ENCODE peak calls at places on chromosomes 6 and 20, in ten cellular contexts. A is GM10248; P is Right ventricle myocardium superior; L is H54; Z is germinal center; D is iPS-NIHi11; R is RPMI7951; O is EL; I is cardiac fibroblast; Y is naive thymus-derived CD4-positive, alpha-beta T cell. T is an unnamed sample.

GRCh38 chr20:44776977-44777376 is 31.3 kb downstream of the KCNK15 start:
- DNase-seq in R (peak), A (no peak), Y (no peak), I (peak), L (no peak), D (peak), Z (no peak), O (peak), P (no peak), T (no peak)

GRCh38 chr20:37533154-37533715 is 5.6 kb upstream of the BLCAP start:
- DNase-seq in P (no peak), O (no peak), Z (no peak), A (no peak), L (no peak), R (no peak), Y (no peak), D (no peak), I (no peak), T (peak)

GRCh38 chr20:3161316-3162079 is 1.8 kb upstream of the FASTKD5 start:
- DNase-seq in Y (no peak), A (no peak), Z (no peak), I (no peak), D (no peak), L (no peak), P (no peak), R (no peak), O (no peak), T (no peak)

GRCh38 chr6:136226674-136227377 is 23.3 kb downstream of the MTFR2 start:
- DNase-seq in Y (no peak), Z (no peak), O (no peak), L (no peak), P (no peak), I (no peak), R (no peak), A (no peak), D (no peak), T (no peak)

GRCh38 chr20:44954198-44954597 is 6.0 kb downstream of the TOMM34 start:
- DNase-seq in Z (no peak), L (no peak), I (no peak), A (no peak), P (no peak), D (no peak), O (no peak), R (no peak), Y (no peak), T (no peak)

GRCh38 chr6:139112146-139112545 is 22.7 kb upstream of the HECA start:
- DNase-seq in O (peak), A (no peak), L (no peak), D (no peak), Z (no peak), R (no peak), P (no peak), I (no peak), Y (no peak), T (no peak)

GRCh38 chr6:41353333-41353732 is 17.9 kb downstream of the NCR2 start:
- DNase-seq in O (no peak), A (no peak), D (no peak), Z (no peak), L (no peak), I (no peak), P (no peak), Y (no peak), R (no peak), T (no peak)

GRCh38 chr20:20237093-20237959 is 130.6 kb upstream of the INSM1 start:
- DNase-seq in L (peak), P (no peak), O (peak), Z (peak), A (peak), I (peak), R (peak), Y (peak), D (peak), T (no peak)

GRCh38 chr20:25052255-25053206 is 5.4 kb downstream of the ACSS1 start:
- DNase-seq in L (no peak), P (peak), R (peak), A (peak), I (peak), D (no peak), Z (peak), O (peak), Y (no peak), T (no peak)

GRCh38 chr6:452301-453067 is 60.9 kb downstream of the IRF4 start:
- DNase-seq in A (no peak), R (no peak), I (no peak), L (no peak), Z (no peak), Y (peak), D (no peak), O (no peak), P (no peak), T (no peak)

GRCh38 chr20:21166801-21167200 is 40.9 kb downstream of the KIZ start:
- DNase-seq in R (peak), A (no peak), Z (no peak), P (no peak), D (no peak), I (no peak), Y (no peak), O (peak), L (no peak), T (no peak)

GRCh38 chr20:41275181-41275793 is 42.2 kb downstream of the ZHX3 start:
- DNase-seq in P (no peak), L (no peak), O (peak), I (no peak), Y (no peak), Z (no peak), D (peak), R (peak), A (no peak), T (no peak)

GRCh38 chr20:51305316-51306052 is 237.0 kb downstream of the NFATC2 start:
- DNase-seq in R (no peak), P (no peak), L (no peak), O (no peak), Y (no peak), D (peak), Z (no peak), A (no peak), I (no peak), T (no peak)

GRCh38 chr6:132382630-132383175 is 18.6 kb downstream of the MOXD1 start:
- DNase-seq in A (no peak), D (no peak), P (no peak), L (no peak), Z (no peak), I (no peak), R (no peak), Y (no peak), O (no peak), T (no peak)

GRCh38 chr6:52482903-52483670 is 62.9 kb downstream of the EFHC1 start:
- DNase-seq in L (no peak), P (no peak), A (no peak), O (no peak), Z (no peak), D (no peak), R (no peak), Y (no peak), I (no peak), T (no peak)

GRCh38 chr20:49907405-49908257 is 7.7 kb downstream of the SPATA2 start:
- DNase-seq in P (no peak), Y (no peak), I (no peak), D (no peak), O (no peak), R (no peak), L (no peak), Z (no peak), A (no peak), T (no peak)

GRCh38 chr20:44586986-44587980 is 4.9 kb downstream of the PKIG start:
- DNase-seq in P (no peak), D (no peak), R (no peak), Z (no peak), I (no peak), A (no peak), L (no peak), Y (no peak), O (peak), T (no peak)

GRCh38 chr6:142871910-142872331 is 73.1 kb downstream of the HIVEP2 start:
- DNase-seq in I (peak), L (peak), Z (no peak), O (peak), R (peak), P (no peak), Y (peak), D (no peak), A (peak), T (no peak)

GRCh38 chr6:53809691-53810090 is 14.9 kb downstream of the LRRC1 start:
- DNase-seq in A (no peak), D (no peak), I (no peak), Y (no peak), O (no peak), Z (no peak), P (no peak), R (no peak), L (no peak), T (no peak)

GRCh38 chr20:22579711-22580697 is 4.4 kb downstream of the FOXA2 start:
- DNase-seq in I (no peak), A (no peak), L (no peak), D (no peak), Z (no peak), O (no peak), Y (no peak), R (no peak), P (no peak), T (no peak)

GRCh38 chr6:72649032-72649984 is 27.4 kb downstream of the KCNQ5 start:
- DNase-seq in I (peak), P (no peak), Z (peak), L (no peak), R (no peak), O (peak), A (no peak), Y (no peak), D (no peak), T (no peak)

GRCh38 chr6:100300221-100300736 is 164.4 kb downstream of the SIM1 start:
- DNase-seq in D (no peak), Y (no peak), A (no peak), Z (no peak), I (peak), P (no peak), O (peak), L (peak), R (peak), T (no peak)

GRCh38 chr20:44309763-44310663 is 989 bp downstream of the FITM2 start:
- DNase-seq in L (peak), R (peak), A (no peak), D (peak), Y (peak), P (peak), I (peak), O (peak), Z (peak), T (no peak)

GRCh38 chr20:47258745-47259695 is 97.5 kb downstream of the ZMYND8 start:
- DNase-seq in O (peak), P (peak), L (no peak), A (peak), Z (peak), R (peak), D (peak), I (peak), Y (no peak), T (no peak)

GRCh38 chr6:161578478-161578877 is 304.6 kb upstream of the AGPAT4 start:
- DNase-seq in I (no peak), O (no peak), Z (no peak), A (no peak), D (no peak), L (no peak), R (no peak), P (no peak), Y (no peak), T (no peak)

GRCh38 chr6:71012871-71013456 is 56.1 kb upstream of the B3GAT2 start:
- DNase-seq in O (peak), R (peak), A (peak), Y (no peak), Z (peak), I (peak), P (no peak), L (peak), D (peak), T (no peak)

GRCh38 chr6:48240287-48240686 is 129.3 kb upstream of the PTCHD4 start:
- DNase-seq in D (no peak), I (no peak), R (no peak), O (no peak), A (no peak), Z (no peak), Y (no peak), P (no peak), L (no peak), T (no peak)

GRCh38 chr20:41169791-41170351 is 32.5 kb downstream of the PLCG1 start:
- DNase-seq in Z (no peak), P (no peak), I (peak), R (peak), D (no peak), O (peak), Y (no peak), L (peak), A (no peak), T (no peak)

GRCh38 chr6:157861814-157862213 is 38.8 kb downstream of the SNX9 start:
- DNase-seq in D (no peak), Y (no peak), O (peak), R (peak), A (no peak), L (no peak), I (peak), Z (no peak), P (no peak), T (no peak)

GRCh38 chr6:116572162-116572561 is 858 bp downstream of the RWDD1 start:
- DNase-seq in I (peak), R (peak), Y (no peak), D (peak), O (peak), L (no peak), P (peak), Z (peak), A (peak), T (no peak)

GRCh38 chr20:48897298-48898044 is 24.0 kb upstream of the ARFGEF2 start:
- DNase-seq in Z (peak), L (peak), D (no peak), P (no peak), Y (no peak), I (peak), O (peak), R (peak), A (no peak), T (no peak)

GRCh38 chr6:70108230-70108629 is 194.7 kb downstream of the COL9A1 start:
- DNase-seq in R (peak), Y (no peak), I (peak), P (no peak), A (peak), D (peak), O (peak), Z (peak), L (no peak), T (no peak)

GRCh38 chr6:162934844-162935243 is 207.1 kb downstream of the PACRG start:
- DNase-seq in A (no peak), Z (no peak), D (no peak), R (no peak), P (no peak), Y (no peak), L (no peak), O (no peak), I (no peak), T (no peak)

GRCh38 chr6:92945799-92946198 is 473.6 kb downstream of the EPHA7 start:
- DNase-seq in D (no peak), Y (no peak), I (peak), P (no peak), O (no peak), A (no peak), R (no peak), L (no peak), Z (no peak), T (no peak)

GRCh38 chr20:38156280-38156679 is 8.8 kb downstream of the TGM2 start:
- DNase-seq in A (no peak), I (no peak), D (no peak), Y (no peak), P (no peak), R (no peak), O (no peak), L (no peak), Z (no peak), T (no peak)